ENCODE peak calls at places on chromosomes 1 and 21, in five cellular contexts. K is body of pancreas; Z is Right ventricle myocardium inferior; J is sciatic nerve; P is stimulated activated effector memory CD8-positive, alpha-beta T cell treated with anti-CD3 and anti-CD28 coated beads, Interleukin-12 subunit alpha, Interleukin-12 subunit beta, amount 100 ng/mL, for 72 hours. I is an unnamed sample.

GRCh38 chr1:2787163-2787911 is 14.2 kb downstream of the TTC34 start:
- ATAC-seq in P (peak), J (no peak), K (no peak), Z (no peak), I (no peak)

GRCh38 chr1:26839339-26839722 is 12.8 kb downstream of the ZDHHC18 start:
- ATAC-seq in Z (no peak), P (peak), J (no peak), K (no peak), I (no peak)

GRCh38 chr1:94095112-94095637 is 25.8 kb downstream of the ABCA4 start:
- ATAC-seq in Z (peak), P (no peak), J (peak), K (peak), I (peak)

GRCh38 chr1:243726792-243727502 is 123.1 kb downstream of the AKT3 start:
- ATAC-seq in K (no peak), Z (no peak), P (no peak), J (no peak), I (no peak)

GRCh38 chr1:115373305-115373704 is 35.3 kb upstream of the NGF start:
- ATAC-seq in Z (no peak), J (no peak), K (no peak), P (peak), I (no peak)

GRCh38 chr1:168146160-168146539 is 9.4 kb upstream of the GPR161 start:
- ATAC-seq in P (no peak), K (no peak), Z (no peak), J (no peak), I (no peak)

GRCh38 chr1:237197470-237198425 is 155.8 kb downstream of the RYR2 start:
- ATAC-seq in J (no peak), Z (peak), K (no peak), P (no peak), I (no peak)

GRCh38 chr1:220045356-220046051 is 801 bp downstream of the EPRS1 start:
- ATAC-seq in P (peak), J (no peak), K (no peak), Z (no peak), I (no peak)

GRCh38 chr1:4627353-4627752 is 27.1 kb upstream of the AJAP1 start:
- ATAC-seq in K (no peak), Z (no peak), P (no peak), J (no peak), I (no peak)

GRCh38 chr21:34726627-34727337 is 58.0 kb downstream of the CLIC6 start:
- ATAC-seq in P (peak), Z (no peak), K (no peak), J (no peak), I (no peak)

GRCh38 chr1:96374076-96374762 is 347.4 kb upstream of the PTBP2 start:
- ATAC-seq in K (no peak), P (no peak), Z (no peak), J (no peak), I (no peak)

GRCh38 chr1:214290399-214291037 is 9.6 kb downstream of the SMYD2 start:
- ATAC-seq in J (peak), Z (peak), P (no peak), K (no peak), I (no peak)

GRCh38 chr1:195763907-195764183 is 844.4 kb downstream of the KCNT2 start:
- ATAC-seq in J (no peak), Z (no peak), P (no peak), K (no peak), I (no peak)

I was measured in gastroesophageal sphincter.